ENCODE peak calls at places on chromosome 21, in nine cellular contexts. Q, V, M, Z, O, W, Y, T and P are unnamed samples. For H3K27me3, the result is how much of the 10 kb centered on the place peaks cover.

GRCh38 chr21:37871121-37871862 is 45.0 kb downstream of the KCNJ6 start:
- DNase-seq in W (no peak), V (no peak), T (no peak), Z (no peak), Q (peak), M (no peak), O (no peak), Y (no peak), P (no peak)

GRCh38 chr21:46023126-46023985 is 41.8 kb downstream of the COL6A1 start:
- DNase-seq in V (no peak), O (no peak), W (peak), Q (no peak), Y (no peak), M (no peak), Z (no peak), T (no peak), P (no peak)

GRCh38 chr21:17045214-17045835 is 467.5 kb upstream of the CXADR start:
- DNase-seq in T (no peak), Q (peak), V (no peak), M (no peak), Z (no peak), O (no peak), W (no peak), Y (peak), P (no peak)

GRCh38 chr21:36776981-36777617 is 78.2 kb downstream of the SIM2 start:
- DNase-seq in T (no peak), M (no peak), V (no peak), Y (no peak), O (no peak), Z (no peak), Q (no peak), W (no peak), P (no peak)

GRCh38 chr21:22019766-22020165 is 1021.6 kb downstream of the NCAM2 start:
- DNase-seq in M (no peak), W (no peak), Z (no peak), V (no peak), O (no peak), Q (peak), T (no peak), Y (no peak), P (no peak)

GRCh38 chr21:25422610-25423608 is 184.4 kb downstream of the MRPL39 start:
- DNase-seq in V (no peak), Y (no peak), T (no peak), Q (no peak), Z (no peak), W (no peak), M (no peak), O (no peak), P (no peak)

GRCh38 chr21:37195078-37195477 is 72.1 kb downstream of the VPS26C start:
- DNase-seq in Z (no peak), O (no peak), V (no peak), W (no peak), Q (no peak), M (no peak), T (no peak), Y (no peak), P (no peak)

GRCh38 chr21:46035809-46036695 is 54.5 kb downstream of the COL6A1 start:
- DNase-seq in T (no peak), Q (peak), W (peak), Y (no peak), Z (no peak), V (no peak), O (no peak), M (no peak), P (no peak)

GRCh38 chr21:15289896-15290841 is 225.4 kb upstream of the NRIP1 start:
- DNase-seq in W (no peak), O (no peak), Q (peak), M (peak), Z (no peak), T (peak), V (no peak), Y (peak), P (no peak)

GRCh38 chr21:46041183-46041582 is 56.7 kb upstream of the COL6A2 start:
- DNase-seq in W (no peak), V (no peak), Q (no peak), M (no peak), Z (no peak), T (no peak), Y (no peak), O (no peak), P (no peak)

GRCh38 chr21:27058673-27059365 is 91.9 kb upstream of the ADAMTS5 start:
- DNase-seq in Q (peak), V (no peak), W (no peak), Z (no peak), T (no peak), M (no peak), Y (no peak), O (no peak), P (no peak)

GRCh38 chr21:46551636-46552241 is 53.1 kb downstream of the S100B start:
- DNase-seq in Z (no peak), V (peak), T (peak), M (no peak), O (no peak), Q (no peak), Y (no peak), W (no peak), P (peak)

GRCh38 chr21:25307489-25307888 is 299.8 kb downstream of the MRPL39 start:
- DNase-seq in Q (peak), O (peak), T (no peak), Y (no peak), Z (no peak), M (no peak), W (no peak), V (no peak), P (no peak)

GRCh38 chr21:43268804-43269186 is 100.0 kb downstream of the CRYAA start:
- DNase-seq in W (no peak), V (no peak), Z (no peak), O (no peak), Y (no peak), M (no peak), Q (no peak), T (no peak), P (no peak)

GRCh38 chr21:15224346-15225086 is 159.7 kb upstream of the NRIP1 start:
- DNase-seq in W (no peak), O (peak), Z (no peak), Q (peak), M (no peak), T (no peak), Y (no peak), V (no peak), P (no peak)

GRCh38 chr21:21111309-21111920 is 113.2 kb downstream of the NCAM2 start:
- DNase-seq in W (no peak), T (no peak), Y (no peak), V (no peak), M (no peak), Z (no peak), Q (no peak), O (peak), P (no peak)

GRCh38 chr21:17610862-17611261 is 1.8 kb downstream of the BTG3 start:
- DNase-seq in Y (peak), T (no peak), M (peak), Q (no peak), Z (no peak), W (no peak), O (peak), V (no peak), P (no peak)

GRCh38 chr21:15058718-15059316 is 6.0 kb downstream of the NRIP1 start:
- DNase-seq in Q (peak), O (peak), W (no peak), T (no peak), M (no peak), Y (peak), V (no peak), Z (no peak), P (no peak)

GRCh38 chr21:31873275-31873695 is 465 bp downstream of the HUNK start:
- DNase-seq in W (no peak), Z (no peak), V (no peak), Y (no peak), O (peak), Q (no peak), T (peak), M (peak), P (no peak)

GRCh38 chr21:21200103-21200938 is 202.1 kb downstream of the NCAM2 start:
- DNase-seq in M (peak), W (peak), V (no peak), Q (peak), T (no peak), Z (peak), O (peak), Y (peak), P (no peak)

GRCh38 chr21:17679002-17679600 is 66.4 kb upstream of the BTG3 start:
- DNase-seq in Y (peak), Z (no peak), Q (peak), M (no peak), V (peak), O (no peak), W (no peak), T (no peak), P (peak)

GRCh38 chr21:46058339-46059145 is 39.4 kb upstream of the COL6A2 start:
- DNase-seq in T (peak), Q (no peak), Y (no peak), V (no peak), W (no peak), O (no peak), Z (no peak), M (no peak), P (no peak)

GRCh38 chr21:21818898-21819297 is 820.7 kb downstream of the NCAM2 start:
- DNase-seq in Y (no peak), V (no peak), T (no peak), Z (no peak), W (no peak), M (no peak), O (no peak), Q (no peak), P (no peak)

GRCh38 chr21:44701541-44701940 is 4.6 kb downstream of the KRTAP10-12 start:
- DNase-seq in V (no peak), Y (no peak), O (no peak), Z (no peak), T (peak), W (no peak), M (peak), Q (no peak), P (no peak)
- H3K27me3 ChIP-seq in V (under half), Y (under half), O (under half), Z (half or more), T (under half), W (under half), M (under half), Q (under half), P (under half)

GRCh38 chr21:35643176-35643575 is 417.1 kb downstream of the SETD4 start:
- DNase-seq in Q (peak), O (no peak), Y (no peak), V (no peak), M (no peak), Z (no peak), T (no peak), W (no peak), P (no peak)

GRCh38 chr21:35648512-35648911 is 411.8 kb downstream of the SETD4 start:
- DNase-seq in V (no peak), Q (no peak), O (peak), T (no peak), M (no peak), Y (no peak), Z (no peak), W (no peak), P (no peak)

GRCh38 chr21:35649186-35649585 is 411.1 kb downstream of the SETD4 start:
- DNase-seq in V (no peak), Y (no peak), O (peak), M (no peak), Q (peak), W (peak), Z (no peak), T (peak), P (no peak)

GRCh38 chr21:35644523-35644922 is 415.8 kb downstream of the SETD4 start:
- DNase-seq in Z (no peak), V (no peak), O (no peak), M (no peak), T (no peak), W (no peak), Y (no peak), Q (no peak), P (no peak)

GRCh38 chr21:35646606-35647005 is 413.7 kb downstream of the SETD4 start:
- DNase-seq in W (no peak), Y (no peak), Z (no peak), O (peak), T (no peak), Q (no peak), M (no peak), V (no peak), P (no peak)
- H3K27me3 ChIP-seq in W (under half), Y (under half), Z (under half), O (under half), T (under half), Q (under half), M (under half), V (under half), P (under half)

DNA sequence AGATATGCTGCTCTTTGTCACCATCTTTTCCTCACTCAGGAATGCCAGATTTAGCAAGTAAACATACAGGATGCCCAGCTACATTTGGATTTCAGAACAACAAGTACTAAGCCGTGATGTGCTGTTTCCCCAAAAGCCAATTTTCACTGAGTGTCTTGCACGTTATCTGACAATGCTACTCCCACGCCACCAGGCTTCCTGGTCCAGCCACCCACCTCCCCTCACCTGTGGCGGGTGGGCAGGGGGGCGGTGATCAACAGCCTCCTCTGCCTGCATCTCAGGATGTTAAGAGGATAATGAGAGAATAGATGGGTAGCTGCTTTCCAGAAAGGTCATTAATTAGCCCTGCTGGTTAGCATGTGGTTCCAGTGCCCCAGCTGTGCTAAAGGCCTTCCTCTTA is 69.5 kb upstream of the OLIG2 start:
- DNase-seq in W (no peak), T (peak), O (no peak), Z (no peak), Y (no peak), Q (no peak), M (no peak), V (no peak), P (no peak)
- H3K27me3 ChIP-seq in W (under half), T (under half), O (under half), Z (half or more), Y (half or more), Q (under half), M (under half), V (under half), P (under half)

DNA sequence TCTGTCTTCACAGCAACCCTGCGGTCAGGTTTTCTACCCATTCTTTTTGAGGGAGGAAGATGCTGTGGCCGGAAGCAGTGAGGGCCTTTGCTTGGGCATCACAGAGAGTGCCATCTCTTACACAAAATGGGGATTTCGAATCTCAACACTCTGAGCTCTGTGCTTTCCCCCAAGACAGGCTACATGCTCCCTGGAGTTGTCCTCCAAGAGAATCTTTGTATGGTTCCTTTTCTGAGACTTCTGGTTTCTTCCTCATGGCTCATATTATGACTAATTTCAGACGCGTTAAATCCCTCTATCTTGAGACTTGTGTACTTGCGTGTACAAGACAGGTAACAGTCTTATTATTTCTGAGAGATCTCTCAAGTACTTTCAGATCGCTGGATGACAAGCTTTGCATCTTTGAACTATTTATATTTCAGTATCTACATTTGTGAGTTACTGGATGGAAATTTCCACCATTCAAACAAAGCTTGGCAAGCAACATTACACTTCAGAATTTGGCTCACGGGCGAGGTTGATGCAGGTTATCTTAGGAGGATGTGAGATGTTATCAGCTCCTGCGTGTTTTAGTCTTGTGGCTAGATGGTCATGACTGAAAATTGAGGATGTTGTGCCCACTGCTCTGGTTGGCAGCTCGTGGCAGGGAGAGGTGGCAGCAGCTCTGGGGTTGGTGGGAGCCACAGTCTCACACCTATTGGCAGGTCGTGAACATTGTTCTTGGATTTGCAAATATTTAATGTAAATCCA is 19.4 kb downstream of the ABCG1 start:
- DNase-seq in O (no peak), Y (no peak), Z (no peak), V (peak), Q (no peak), T (no peak), M (no peak), W (no peak), P (peak)
- H3K27me3 ChIP-seq in O (under half), Y (under half), Z (under half), V (under half), Q (under half), T (under half), M (under half), W (under half), P (under half)

GRCh38 chr21:41530366-41530765 is 22.4 kb upstream of the TMPRSS2 start:
- DNase-seq in T (no peak), O (no peak), Q (no peak), Y (no peak), M (no peak), W (no peak), Z (no peak), V (no peak), P (no peak)
- H3K27me3 ChIP-seq in T (under half), O (under half), Q (under half), Y (under half), M (under half), W (under half), Z (under half), V (under half), P (under half)

DNA sequence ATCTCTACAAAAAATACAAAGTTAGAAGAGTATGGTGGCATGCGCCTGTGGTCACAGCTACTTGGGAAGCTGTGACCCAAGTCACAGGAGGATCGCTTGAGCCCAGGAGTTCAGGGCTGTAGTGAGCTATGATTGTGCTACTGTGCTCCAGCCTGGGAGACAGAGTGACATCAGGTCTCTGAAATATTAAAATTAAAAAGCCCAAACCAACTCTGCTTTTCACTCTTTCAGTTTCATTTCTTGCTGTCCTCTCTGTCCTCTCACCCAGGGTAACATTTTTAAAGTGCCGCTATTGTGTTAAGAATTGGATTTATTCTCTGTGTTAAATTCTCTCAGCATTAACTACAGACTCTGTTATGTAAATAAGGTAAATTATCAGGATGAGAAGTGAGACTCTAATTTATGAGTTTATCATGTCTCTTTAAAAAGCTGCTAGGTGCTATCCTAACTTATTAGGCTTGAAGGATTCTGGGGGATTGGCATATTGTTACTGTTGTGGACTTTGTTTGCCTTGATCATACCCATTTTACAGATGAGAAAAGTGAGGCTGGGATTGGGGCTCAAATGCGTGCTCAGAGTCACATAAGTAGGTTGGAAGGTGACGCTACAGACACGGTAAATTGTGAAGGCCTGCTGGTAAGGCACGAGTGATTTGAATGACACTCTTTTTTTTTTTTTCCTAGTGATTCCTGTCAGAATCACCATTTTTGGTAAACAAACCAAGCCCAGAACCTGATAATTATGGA is 46.5 kb downstream of the B3GALT5 start:
- DNase-seq in Z (no peak), Y (no peak), Q (no peak), W (no peak), V (no peak), T (no peak), O (no peak), M (peak), P (no peak)
- H3K27me3 ChIP-seq in Z (under half), Y (under half), Q (under half), W (under half), V (under half), T (under half), O (under half), M (under half), P (under half)